ENCODE peak calls at places on chromosomes 6 and 20, in five cellular contexts. One of them, this sample, is unnamed.

GRCh38 chr6:84522135-84522535 is 242.3 kb downstream of the TBX18 start:
- DNase-seq in neural progenitor cell: no peak
- DNase-seq in GM23248: peak
- DNase-seq in HCT116: peak
- DNase-seq in fibroblast of lung: peak
- DNase-seq in this sample: peak

GRCh38 chr6:113684382-113684901 is 172.7 kb upstream of the MARCKS start:
- DNase-seq in fibroblast of lung: peak
- DNase-seq in HCT116: no peak
- DNase-seq in GM23248: peak
- DNase-seq in neural progenitor cell: no peak
- DNase-seq in this sample: peak

GRCh38 chr6:3259491-3259958 is 778 bp downstream of the PSMG4 start:
- DNase-seq in HCT116: no peak
- DNase-seq in fibroblast of lung: peak
- DNase-seq in GM23248: peak
- DNase-seq in neural progenitor cell: peak
- DNase-seq in this sample: peak

GRCh38 chr6:81838031-81838430 is 85.5 kb upstream of the TENT5A start:
- DNase-seq in neural progenitor cell: no peak
- DNase-seq in fibroblast of lung: peak
- DNase-seq in HCT116: no peak
- DNase-seq in GM23248: no peak
- DNase-seq in this sample: peak

GRCh38 chr6:78487401-78487800 is 379.9 kb upstream of the IRAK1BP1 start:
- DNase-seq in fibroblast of lung: peak
- DNase-seq in neural progenitor cell: no peak
- DNase-seq in GM23248: peak
- DNase-seq in HCT116: no peak
- DNase-seq in this sample: no peak

GRCh38 chr6:46772038-46772437 is 21.2 kb upstream of the MEP1A start:
- DNase-seq in GM23248: no peak
- DNase-seq in neural progenitor cell: no peak
- DNase-seq in fibroblast of lung: no peak
- DNase-seq in HCT116: no peak
- DNase-seq in this sample: no peak

GRCh38 chr20:52832151-52832550 is 140.0 kb upstream of the TSHZ2 start:
- DNase-seq in neural progenitor cell: no peak
- DNase-seq in GM23248: no peak
- DNase-seq in fibroblast of lung: no peak
- DNase-seq in HCT116: no peak
- DNase-seq in this sample: no peak

GRCh38 chr20:36572701-36573102 is 695 bp upstream of the TGIF2 start:
- DNase-seq in neural progenitor cell: peak
- DNase-seq in fibroblast of lung: peak
- DNase-seq in GM23248: peak
- DNase-seq in HCT116: no peak
- DNase-seq in this sample: no peak

GRCh38 chr6:26502169-26502568 is 2.1 kb downstream of the BTN1A1 start:
- DNase-seq in neural progenitor cell: peak
- DNase-seq in fibroblast of lung: no peak
- DNase-seq in HCT116: no peak
- DNase-seq in GM23248: no peak
- DNase-seq in this sample: peak

GRCh38 chr6:17725083-17725482 is 18.4 kb upstream of the NUP153 start:
- DNase-seq in fibroblast of lung: peak
- DNase-seq in neural progenitor cell: no peak
- DNase-seq in GM23248: peak
- DNase-seq in HCT116: no peak
- DNase-seq in this sample: no peak

GRCh38 chr20:53089866-53090265 is 117.7 kb downstream of the TSHZ2 start:
- DNase-seq in neural progenitor cell: no peak
- DNase-seq in fibroblast of lung: no peak
- DNase-seq in HCT116: no peak
- DNase-seq in GM23248: no peak
- DNase-seq in this sample: no peak

GRCh38 chr6:132085731-132086130 is 134.6 kb upstream of the CCN2 start:
- DNase-seq in neural progenitor cell: no peak
- DNase-seq in fibroblast of lung: peak
- DNase-seq in HCT116: no peak
- DNase-seq in GM23248: no peak
- DNase-seq in this sample: no peak

GRCh38 chr20:54727490-54727889 is 252.1 kb downstream of the DOK5 start:
- DNase-seq in fibroblast of lung: no peak
- DNase-seq in HCT116: no peak
- DNase-seq in neural progenitor cell: no peak
- DNase-seq in GM23248: no peak
- DNase-seq in this sample: no peak

GRCh38 chr20:54723723-54724122 is 248.3 kb downstream of the DOK5 start:
- DNase-seq in GM23248: no peak
- DNase-seq in fibroblast of lung: no peak
- DNase-seq in HCT116: no peak
- DNase-seq in neural progenitor cell: no peak
- DNase-seq in this sample: no peak

DNA sequence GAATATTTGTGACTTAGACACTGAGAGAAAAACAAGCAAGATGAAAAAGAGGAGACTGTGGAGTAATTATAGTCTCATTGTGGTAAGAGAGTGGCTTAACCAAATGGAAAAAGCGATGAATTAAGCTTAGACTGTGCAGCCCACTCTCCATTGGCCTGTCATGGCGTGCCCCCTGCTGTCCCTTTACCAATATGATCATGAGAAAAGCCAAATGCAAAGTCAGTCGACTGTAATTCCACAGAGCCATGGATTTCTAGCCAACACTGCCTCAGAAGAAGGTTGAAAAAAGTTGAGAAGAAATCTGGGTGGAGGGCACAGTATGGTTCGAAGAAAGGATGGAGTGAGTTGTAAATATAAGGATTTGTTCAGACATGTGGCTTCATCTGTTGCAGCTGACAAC is 251.3 kb downstream of the DOK5 start:
- DNase-seq in GM23248: no peak
- DNase-seq in neural progenitor cell: no peak
- DNase-seq in fibroblast of lung: no peak
- DNase-seq in HCT116: no peak
- DNase-seq in this sample: no peak
- H3K9ac ChIP-seq in GM23248: no peak
- H3K9ac ChIP-seq in neural progenitor cell: no peak
- H3K9ac ChIP-seq in fibroblast of lung: no peak
- H3K9ac ChIP-seq in HCT116: no peak
- H3K9ac ChIP-seq in this sample: no peak

DNA sequence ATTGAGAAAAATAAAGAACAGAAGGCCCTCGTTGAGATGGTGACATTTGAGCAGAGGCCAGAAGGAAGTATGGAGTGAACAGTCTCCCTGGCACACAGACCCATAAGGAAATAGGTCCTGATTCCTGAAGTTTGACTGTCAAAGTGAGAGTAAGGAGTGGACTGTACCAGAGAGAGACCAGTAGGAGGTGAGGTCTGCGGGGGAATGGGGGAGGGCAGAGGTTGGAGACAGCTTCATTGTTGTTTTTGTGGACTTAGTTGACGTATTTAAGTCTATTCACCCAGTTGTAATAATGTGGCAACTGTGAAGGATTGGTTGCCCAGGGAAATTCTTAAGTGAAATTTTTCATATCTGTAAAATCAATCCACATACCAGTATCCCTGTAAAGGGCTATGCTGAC is 110.7 kb downstream of the TFAP2B start:
- DNase-seq in neural progenitor cell: peak
- DNase-seq in fibroblast of lung: no peak
- DNase-seq in HCT116: no peak
- DNase-seq in GM23248: no peak
- DNase-seq in this sample: no peak
- H2AFZ ChIP-seq in neural progenitor cell: peak
- H2AFZ ChIP-seq in fibroblast of lung: no peak
- H2AFZ ChIP-seq in HCT116: no peak
- H2AFZ ChIP-seq in GM23248: no peak
- H2AFZ ChIP-seq in this sample: no peak

DNA sequence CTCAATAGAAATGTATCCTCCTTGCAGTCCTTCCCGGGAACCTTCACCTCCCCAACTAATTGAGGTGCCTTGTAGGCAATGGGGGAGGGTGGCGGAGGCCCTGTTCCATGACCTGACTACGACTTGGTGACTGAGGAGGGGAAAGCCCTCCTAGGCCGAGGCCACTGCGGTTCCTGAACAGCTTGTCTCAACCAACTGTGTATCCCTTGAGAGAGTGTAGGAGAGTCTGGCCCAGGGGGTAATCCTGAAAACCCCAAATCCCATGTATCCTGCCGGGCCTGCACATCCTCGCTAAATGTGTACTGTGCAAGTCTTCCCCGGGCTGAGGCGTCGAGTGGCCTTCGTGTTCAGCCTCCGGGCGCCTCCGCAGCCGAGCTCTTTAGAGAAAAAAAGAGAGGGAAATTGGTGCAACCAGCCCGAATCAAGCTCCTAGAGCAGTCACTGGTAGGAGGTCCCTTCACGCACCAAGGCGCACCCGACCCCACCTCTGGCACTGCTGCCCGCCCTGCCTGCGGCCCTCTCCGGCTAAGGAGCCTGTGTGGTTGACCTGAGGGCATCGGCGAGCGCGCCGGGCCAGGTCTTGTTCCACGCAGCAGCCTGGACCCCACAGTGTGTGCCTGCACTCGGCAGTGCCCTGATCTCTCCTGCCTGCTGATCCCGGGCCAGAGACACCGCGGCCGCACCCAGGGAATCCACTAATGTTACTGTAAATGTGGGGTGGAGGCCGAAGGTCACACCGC is 7.3 kb downstream of the SIM1 start:
- DNase-seq in fibroblast of lung: no peak
- DNase-seq in GM23248: no peak
- DNase-seq in HCT116: no peak
- DNase-seq in neural progenitor cell: peak
- DNase-seq in this sample: no peak
- TF ChIP-seq EZH2 in fibroblast of lung: no peak
- TF ChIP-seq EZH2 in GM23248: no peak
- TF ChIP-seq EZH2 in HCT116: no peak
- TF ChIP-seq EZH2 in neural progenitor cell: peak
- TF ChIP-seq EZH2 in this sample: no peak

DNA sequence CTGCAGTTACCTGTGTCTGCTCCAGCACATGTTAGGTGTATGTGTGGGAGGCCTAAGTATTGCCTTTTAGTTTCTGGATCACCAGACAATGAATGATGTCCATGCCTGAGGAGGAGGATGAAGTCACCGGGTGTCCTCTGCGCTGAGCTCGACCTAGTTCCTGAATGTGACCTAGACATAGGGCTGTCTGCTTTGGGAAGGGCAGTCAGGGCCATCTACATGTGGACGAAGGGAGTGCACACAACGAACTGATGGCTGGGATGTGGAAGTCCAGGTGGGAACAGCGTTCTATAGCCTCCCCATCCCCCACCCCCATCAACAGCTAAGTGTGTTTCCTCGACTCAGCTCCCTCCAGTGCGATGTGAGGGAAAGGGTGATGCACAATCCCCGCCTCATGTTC is 186.3 kb downstream of the QKI start:
- DNase-seq in HCT116: no peak
- DNase-seq in GM23248: no peak
- DNase-seq in fibroblast of lung: no peak
- DNase-seq in neural progenitor cell: no peak
- DNase-seq in this sample: no peak
- H3K9ac ChIP-seq in HCT116: no peak
- H3K9ac ChIP-seq in GM23248: no peak
- H3K9ac ChIP-seq in fibroblast of lung: no peak
- H3K9ac ChIP-seq in neural progenitor cell: no peak
- H3K9ac ChIP-seq in this sample: no peak

GRCh38 chr6:156579564-156579963 is 197.6 kb upstream of the ARID1B start:
- DNase-seq in neural progenitor cell: no peak
- DNase-seq in HCT116: no peak
- DNase-seq in fibroblast of lung: no peak
- DNase-seq in GM23248: no peak
- DNase-seq in this sample: no peak

GRCh38 chr6:156585859-156586258 is 191.3 kb upstream of the ARID1B start:
- DNase-seq in HCT116: no peak
- DNase-seq in GM23248: no peak
- DNase-seq in fibroblast of lung: no peak
- DNase-seq in neural progenitor cell: no peak
- DNase-seq in this sample: no peak

GRCh38 chr6:156583083-156583482 is 194.1 kb upstream of the ARID1B start:
- DNase-seq in HCT116: no peak
- DNase-seq in fibroblast of lung: no peak
- DNase-seq in neural progenitor cell: no peak
- DNase-seq in GM23248: no peak
- DNase-seq in this sample: no peak

GRCh38 chr6:156577749-156578148 is 199.4 kb upstream of the ARID1B start:
- DNase-seq in fibroblast of lung: no peak
- DNase-seq in GM23248: no peak
- DNase-seq in neural progenitor cell: no peak
- DNase-seq in HCT116: no peak
- DNase-seq in this sample: no peak

DNA sequence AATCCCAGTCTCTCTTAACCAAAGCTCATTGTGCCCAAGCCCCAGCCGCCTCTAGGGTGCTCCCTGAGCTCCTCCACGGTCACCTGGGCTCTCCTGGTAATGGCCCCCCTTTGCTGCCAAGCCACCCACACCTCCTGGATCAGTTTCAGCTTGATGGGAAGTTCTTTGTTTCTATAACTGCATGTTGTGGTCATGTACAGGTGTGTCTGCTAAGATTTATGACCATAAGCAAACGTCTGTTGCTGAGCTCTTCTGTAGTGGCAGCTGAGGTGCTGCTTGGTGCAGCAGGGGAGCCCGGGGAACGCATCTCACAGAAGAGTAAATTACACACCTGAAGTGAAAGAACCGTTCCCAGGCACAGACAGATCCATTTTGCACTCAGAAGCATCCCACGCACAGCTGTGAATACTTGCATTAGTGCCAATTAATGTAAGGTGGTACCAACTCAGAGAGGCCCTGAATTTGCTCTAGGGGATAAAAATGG is 194.6 kb upstream of the ARID1B start:
- DNase-seq in neural progenitor cell: no peak
- DNase-seq in GM23248: no peak
- DNase-seq in HCT116: no peak
- DNase-seq in fibroblast of lung: no peak
- DNase-seq in this sample: no peak
- H2AFZ ChIP-seq in neural progenitor cell: no peak
- H2AFZ ChIP-seq in GM23248: no peak
- H2AFZ ChIP-seq in HCT116: no peak
- H2AFZ ChIP-seq in fibroblast of lung: no peak
- H2AFZ ChIP-seq in this sample: no peak